ENCODE peak calls at places on chromosomes 12 and 14, in four cellular contexts. W, M, I and H are unnamed samples.

GRCh38 chr12:130668286-130669204 is 47.6 kb downstream of the RIMBP2 start:
- DNase-seq in W (no peak), M (no peak), I (no peak), H (no peak)

GRCh38 chr12:1776139-1776975 is 44.0 kb upstream of the LRTM2 start:
- DNase-seq in W (no peak), M (peak), I (no peak), H (no peak)

GRCh38 chr12:88339966-88340365 is 197.9 kb downstream of the TMTC3 start:
- DNase-seq in W (no peak), M (no peak), I (no peak), H (no peak)

GRCh38 chr14:92646952-92647461 is 101.4 kb downstream of the LGMN start:
- DNase-seq in W (no peak), M (peak), I (no peak), H (peak)

GRCh38 chr12:122730215-122731014 is at the start of gene HCAR1:
- DNase-seq in W (no peak), M (no peak), I (no peak), H (no peak)

GRCh38 chr14:56004807-56005579 is 113.2 kb upstream of the PELI2 start:
- DNase-seq in W (no peak), M (peak), I (no peak), H (peak)

GRCh38 chr12:108103087-108103486 is 26.0 kb upstream of the WSCD2 start:
- DNase-seq in W (no peak), M (no peak), I (no peak), H (no peak)

GRCh38 chr14:96165493-96166474 is 38.9 kb upstream of the BDKRB2 start:
- DNase-seq in W (no peak), M (no peak), I (no peak), H (no peak)

GRCh38 chr14:71692496-71692895 is 239.7 kb upstream of the RGS6 start:
- DNase-seq in W (peak), M (no peak), I (no peak), H (no peak)

GRCh38 chr12:6038160-6038559 is 86.3 kb downstream of the VWF start:
- DNase-seq in W (no peak), M (no peak), I (no peak), H (peak)

GRCh38 chr12:109497675-109498074 is 20.2 kb downstream of the UBE3B start:
- DNase-seq in W (no peak), M (no peak), I (no peak), H (no peak)
- TF ChIP-seq CTCF in W (no peak), M (no peak), I (no peak), H (no peak)

GRCh38 chr12:91179315-91179714 is 3.3 kb downstream of the DCN start:
- DNase-seq in W (no peak), M (no peak), I (no peak), H (no peak)
- H3K4me3 ChIP-seq in W (peak), M (peak), I (no peak), H (no peak)

DNA sequence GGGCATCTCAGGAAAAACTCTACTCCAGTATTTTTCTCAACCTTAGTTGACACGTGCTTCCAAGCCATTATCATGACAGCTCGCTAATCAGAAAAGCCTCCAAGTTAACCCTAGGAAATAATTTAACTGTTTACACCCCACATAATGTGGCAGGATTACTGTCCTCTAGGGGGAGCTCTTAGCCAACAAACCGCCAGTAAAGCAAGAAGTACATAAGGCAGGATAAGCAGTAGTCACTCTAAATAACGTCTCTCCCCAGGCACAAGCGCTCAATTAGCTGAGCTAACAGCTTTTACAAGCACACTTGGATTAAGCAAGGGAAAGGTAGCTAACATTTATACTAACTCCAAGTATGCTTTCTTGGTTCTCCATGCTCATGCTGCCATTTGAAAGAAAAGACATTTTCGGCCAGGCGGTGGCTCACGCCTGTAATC is 22.8 kb downstream of the APOBEC1 start:
- DNase-seq in W (no peak), M (no peak), I (no peak), H (no peak)
- TF ChIP-seq CTCF in W (peak), M (peak), I (peak), H (peak)

GRCh38 chr14:99982449-99983250 is 82.6 kb upstream of the EVL start:
- DNase-seq in W (no peak), M (no peak), I (peak), H (no peak)
- H3K4me3 ChIP-seq in W (no peak), M (no peak), I (no peak), H (no peak)

GRCh38 chr12:42196728-42197603 is 41.1 kb downstream of the YAF2 start:
- DNase-seq in W (no peak), M (no peak), I (no peak), H (no peak)
- TF ChIP-seq CTCF in W (no peak), M (no peak), I (no peak), H (no peak)

GRCh38 chr12:112458751-112459150 is 40.0 kb downstream of the PTPN11 start:
- DNase-seq in W (no peak), M (no peak), I (no peak), H (no peak)

GRCh38 chr12:112458330-112458729 is 39.6 kb downstream of the PTPN11 start:
- DNase-seq in W (no peak), M (no peak), I (no peak), H (no peak)

GRCh38 chr12:112450725-112451124 is 32.0 kb downstream of the PTPN11 start:
- DNase-seq in W (no peak), M (no peak), I (no peak), H (no peak)

DNA sequence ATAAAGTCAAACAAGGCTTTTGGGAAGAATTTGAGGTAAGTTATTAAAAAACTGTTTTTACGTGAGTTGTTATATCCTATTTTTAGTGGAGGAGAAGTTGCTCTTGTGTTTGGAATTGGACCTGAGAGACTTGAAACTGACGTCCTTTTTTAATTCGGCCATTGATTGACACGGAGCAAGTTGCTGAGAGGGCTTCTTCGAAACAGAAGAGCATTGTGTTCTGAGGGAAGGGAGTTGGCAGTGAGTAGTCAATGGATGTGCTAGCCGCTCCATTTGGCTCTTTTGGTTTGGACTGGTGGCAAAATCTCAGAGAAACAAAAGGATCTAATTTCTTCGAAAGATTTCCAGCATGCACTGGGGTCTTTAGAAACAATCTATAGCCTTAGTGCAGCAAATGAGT is 37.3 kb downstream of the PTPN11 start:
- DNase-seq in W (no peak), M (no peak), I (no peak), H (no peak)
- H3K4me3 ChIP-seq in W (peak), M (no peak), I (no peak), H (no peak)

GRCh38 chr12:49982246-49983229 is 9.8 kb downstream of the AQP6 start:
- DNase-seq in W (no peak), M (no peak), I (no peak), H (no peak)

GRCh38 chr12:49984960-49985359 is 12.2 kb downstream of the AQP6 start:
- DNase-seq in W (no peak), M (no peak), I (no peak), H (no peak)

GRCh38 chr12:49985981-49986380 is 13.2 kb downstream of the AQP6 start:
- DNase-seq in W (no peak), M (no peak), I (no peak), H (no peak)

GRCh38 chr12:49984476-49984890 is 11.7 kb downstream of the AQP6 start:
- DNase-seq in W (no peak), M (no peak), I (no peak), H (no peak)

DNA sequence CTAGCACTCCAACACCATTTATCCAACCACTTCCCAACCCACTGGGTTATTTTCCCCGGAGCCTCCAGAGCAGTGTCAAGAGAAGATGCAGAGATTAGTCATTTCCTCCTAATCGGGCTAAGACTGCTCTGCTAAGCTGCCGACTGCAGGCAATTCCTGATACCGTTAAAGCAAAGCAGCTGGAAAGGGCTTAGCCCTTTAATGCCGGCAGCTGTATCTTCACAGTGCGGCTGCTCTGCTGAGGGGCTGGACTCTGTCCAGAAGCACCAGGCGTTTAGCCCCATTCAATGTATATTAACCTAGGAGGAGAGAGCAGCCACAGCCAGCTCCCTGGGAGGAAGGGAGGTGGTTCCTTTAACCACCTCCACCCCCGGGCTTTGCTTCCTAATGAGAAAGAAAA is 11.1 kb downstream of the AQP6 start:
- DNase-seq in W (no peak), M (peak), I (no peak), H (peak)
- TF ChIP-seq CTCF in W (no peak), M (no peak), I (no peak), H (no peak)

GRCh38 chr12:113471619-113472171 is at the start of gene LHX5:
- DNase-seq in W (no peak), M (no peak), I (no peak), H (no peak)
- H3K4me3 ChIP-seq in W (no peak), M (no peak), I (no peak), H (no peak)

GRCh38 chr12:25119020-25119419 is 75.9 kb downstream of the DNAI7 start:
- DNase-seq in W (no peak), M (no peak), I (no peak), H (no peak)
- TF ChIP-seq CTCF in W (no peak), M (no peak), I (no peak), H (peak)